ENCODE peak calls at places on chromosomes 6 and 20, in eight cellular contexts. L is heart left ventricle, M is endodermal cell, P is endothelial cell of umbilical vein, Y is stomach, J is ovary, H is psoas muscle, K is cardiac muscle cell. C is an unnamed sample.

GRCh38 chr6:148648754-148649453 is 97.9 kb upstream of the UST start:
- DNase-seq in P (no peak), J (no peak), M (no peak), H (no peak), L (no peak), Y (no peak), K (no peak), C (no peak)

GRCh38 chr20:63044204-63044600 is 37.4 kb upstream of the BHLHE23 start:
- DNase-seq in K (no peak), J (no peak), L (no peak), M (no peak), P (no peak), Y (no peak), H (peak), C (peak)

GRCh38 chr6:99434702-99435530 is 9.8 kb upstream of the PNISR start:
- DNase-seq in K (peak), H (no peak), M (no peak), L (no peak), J (no peak), Y (no peak), P (peak), C (no peak)

GRCh38 chr6:127737768-127738167 is 160.8 kb downstream of the C6orf58 start:
- DNase-seq in H (no peak), J (no peak), P (no peak), L (no peak), M (no peak), K (no peak), Y (no peak), C (no peak)

GRCh38 chr6:1778693-1779235 is 169.0 kb downstream of the FOXC1 start:
- DNase-seq in H (no peak), L (no peak), P (no peak), M (no peak), Y (no peak), J (no peak), K (no peak), C (no peak)

GRCh38 chr6:81515562-81516453 is 236.7 kb downstream of the TENT5A start:
- DNase-seq in H (no peak), M (no peak), L (peak), J (peak), P (no peak), Y (no peak), K (peak), C (no peak)

GRCh38 chr6:129818251-129818650 is 42.9 kb downstream of the TMEM244 start:
- DNase-seq in J (no peak), L (no peak), K (no peak), P (no peak), M (no peak), Y (no peak), H (no peak), C (no peak)

GRCh38 chr20:4546786-4547185 is 174.9 kb upstream of the PRND start:
- DNase-seq in M (no peak), H (no peak), J (no peak), L (no peak), P (peak), K (peak), Y (no peak), C (no peak)

GRCh38 chr20:25212242-25212641 is 16.7 kb downstream of the ENTPD6 start:
- DNase-seq in H (no peak), J (no peak), M (no peak), K (no peak), L (no peak), Y (peak), P (no peak), C (no peak)

GRCh38 chr6:27133281-27134227 is 113.9 kb upstream of the PRSS16 start:
- DNase-seq in Y (peak), L (peak), K (peak), P (peak), J (no peak), H (peak), M (peak), C (peak)

GRCh38 chr6:156876302-156876701 is 99.1 kb downstream of the ARID1B start:
- DNase-seq in H (peak), Y (peak), M (peak), J (no peak), K (no peak), L (peak), P (no peak), C (no peak)

GRCh38 chr20:33407796-33408195 is 6.5 kb upstream of the CDK5RAP1 start:
- DNase-seq in L (no peak), J (no peak), H (no peak), P (no peak), K (no peak), M (no peak), Y (no peak), C (no peak)

GRCh38 chr6:119138906-119139541 is 60.6 kb upstream of the FAM184A start:
- DNase-seq in H (no peak), K (no peak), M (no peak), J (no peak), Y (no peak), P (no peak), L (no peak), C (no peak)

GRCh38 chr20:37128803-37129202 is 33.0 kb upstream of the RBL1 start:
- DNase-seq in J (no peak), P (no peak), H (no peak), M (no peak), K (no peak), L (no peak), Y (no peak), C (no peak)

GRCh38 chr6:63537126-63537958 is 34.9 kb upstream of the LOC128125822 start:
- DNase-seq in P (no peak), L (no peak), K (no peak), Y (no peak), H (no peak), M (peak), J (no peak), C (no peak)

GRCh38 chr6:75268121-75268987 is 16.2 kb downstream of the TMEM30A start:
- DNase-seq in H (no peak), L (no peak), P (peak), K (no peak), J (no peak), M (peak), Y (no peak), C (no peak)

GRCh38 chr6:28081486-28081751 is 1.1 kb downstream of the ZNF165 start:
- DNase-seq in Y (no peak), K (no peak), H (no peak), J (no peak), M (no peak), P (no peak), L (no peak), C (no peak)

GRCh38 chr20:50715694-50716093 is 15.7 kb upstream of the PARD6B start:
- DNase-seq in K (no peak), P (no peak), J (no peak), L (no peak), M (no peak), Y (no peak), H (no peak), C (no peak)

GRCh38 chr6:125910518-125910917 is 46.1 kb upstream of the HINT3 start:
- DNase-seq in K (peak), J (no peak), P (peak), M (no peak), L (no peak), H (no peak), Y (no peak), C (no peak)

GRCh38 chr20:21048841-21049273 is 57.3 kb downstream of the LINC00237 start:
- DNase-seq in J (no peak), H (peak), L (no peak), Y (peak), K (peak), M (peak), P (peak), C (no peak)

GRCh38 chr6:155352812-155353211 is 38.5 kb upstream of the TFB1M start:
- DNase-seq in L (no peak), M (no peak), Y (no peak), P (no peak), J (no peak), H (no peak), K (peak), C (no peak)

DNA sequence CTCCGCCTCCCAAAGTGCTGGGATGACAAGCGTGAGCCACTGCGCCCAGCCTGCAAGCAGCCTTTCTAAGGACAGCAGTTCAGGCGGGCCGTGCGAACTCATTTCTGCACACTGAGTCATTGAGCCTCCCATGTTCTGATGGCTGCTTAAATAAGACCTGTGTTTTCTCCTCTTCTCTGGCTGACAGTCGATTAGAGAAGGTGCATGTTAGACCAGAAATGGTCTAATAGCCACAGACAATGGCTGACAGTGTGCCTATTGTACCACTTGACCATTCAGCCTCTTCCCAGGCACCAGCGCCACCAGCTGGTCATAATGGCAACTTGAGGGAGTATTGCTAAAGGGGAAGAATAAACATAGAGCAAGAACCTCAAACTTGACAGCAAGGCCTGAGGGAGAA is 6.2 kb downstream of the CST11 start:
- DNase-seq in Y (peak), H (peak), L (peak), P (peak), J (peak), M (peak), K (peak), C (no peak)
- TF ChIP-seq CTCF in Y (no peak), H (peak), L (peak), P (peak), J (peak), M (peak), K (peak), C (peak)

GRCh38 chr6:113763883-113764282 is 93.3 kb upstream of the MARCKS start:
- DNase-seq in H (no peak), J (no peak), M (peak), L (no peak), Y (no peak), K (peak), P (peak), C (no peak)
- H3K27ac ChIP-seq in H (no peak), J (no peak), M (no peak), L (no peak), Y (peak), K (no peak), P (no peak), C (peak)

GRCh38 chr6:165848099-165848461 is 185.0 kb upstream of the PDE10A start:
- DNase-seq in M (peak), P (no peak), H (no peak), J (no peak), L (no peak), Y (no peak), K (no peak), C (peak)

GRCh38 chr6:165852676-165853075 is 189.6 kb upstream of the PDE10A start:
- DNase-seq in H (no peak), P (no peak), K (no peak), M (no peak), Y (no peak), J (no peak), L (no peak), C (no peak)

GRCh38 chr6:165850434-165851019 is 187.5 kb upstream of the PDE10A start:
- DNase-seq in H (peak), J (peak), P (peak), Y (peak), L (peak), K (peak), M (peak), C (peak)

GRCh38 chr6:165847407-165848098 is 184.5 kb upstream of the PDE10A start:
- DNase-seq in J (peak), Y (peak), H (no peak), P (no peak), L (no peak), M (peak), K (peak), C (no peak)

GRCh38 chr6:165849539-165850430 is 186.7 kb upstream of the PDE10A start:
- DNase-seq in J (peak), P (no peak), K (peak), Y (no peak), L (no peak), M (peak), H (no peak), C (peak)
- H3K4me3 ChIP-seq in J (peak), P (no peak), K (no peak), Y (no peak), L (peak), M (no peak), H (peak), C (no peak)

DNA sequence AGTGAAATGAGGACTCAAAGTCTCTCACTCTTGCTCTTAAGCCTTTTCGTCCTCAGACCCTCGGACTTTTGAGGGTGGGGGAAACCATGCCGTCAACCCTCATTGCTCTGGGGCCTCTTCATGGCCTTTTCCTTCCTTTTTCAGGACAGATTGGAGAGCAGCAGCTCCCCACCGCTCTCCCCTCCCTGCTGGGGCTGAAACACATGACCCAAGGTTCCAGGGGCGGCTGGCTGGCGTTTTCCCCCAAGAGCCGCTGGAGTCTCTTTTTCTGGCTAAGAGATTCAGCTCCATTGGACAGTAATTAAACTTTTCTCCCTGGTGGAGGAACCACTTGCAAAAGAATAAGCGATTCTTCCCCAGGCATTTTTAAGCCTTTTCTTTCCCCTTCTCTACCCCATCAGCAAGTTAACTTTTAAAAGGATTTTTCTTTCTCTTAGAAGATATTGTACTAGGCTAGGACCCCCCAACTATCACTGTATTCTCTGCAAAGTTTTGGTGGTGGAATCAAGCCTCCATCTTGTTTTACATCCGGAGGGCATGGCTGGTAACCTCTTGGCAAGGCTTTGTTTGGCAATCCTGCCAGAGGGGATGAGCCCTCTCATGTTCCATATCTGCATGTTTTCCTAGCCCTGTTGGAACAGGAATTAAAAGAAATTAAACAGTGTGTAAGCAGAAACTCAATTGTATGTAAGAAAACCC is 100.9 kb upstream of the GPR6 start:
- DNase-seq in K (no peak), J (no peak), M (no peak), H (no peak), Y (no peak), P (no peak), L (no peak), C (no peak)
- TF ChIP-seq CTCF in K (no peak), J (no peak), M (no peak), H (no peak), Y (no peak), P (no peak), L (no peak), C (no peak)

GRCh38 chr6:122610690-122611455 is 668 bp downstream of the PKIB start:
- DNase-seq in Y (peak), P (peak), M (peak), K (peak), H (peak), J (no peak), L (no peak), C (peak)
- H3K27ac ChIP-seq in Y (peak), P (no peak), M (no peak), K (no peak), H (no peak), J (no peak), L (no peak), C (no peak)

C was measured in left lung.